ENCODE peak calls at places on chromosomes 16 and 17, in four cellular contexts. One of them, this sample, is unnamed.

GRCh38 chr16:85401370-85401916 is 211.7 kb upstream of the GSE1 start:
- DNase-seq in fibroblast of pulmonary artery: no peak
- DNase-seq in K562: no peak
- DNase-seq in T-helper 2 cell: no peak
- DNase-seq in this sample: no peak

GRCh38 chr17:15133143-15133542 is 132.0 kb downstream of the PMP22 start:
- DNase-seq in fibroblast of pulmonary artery: no peak
- DNase-seq in K562: peak
- DNase-seq in T-helper 2 cell: no peak
- DNase-seq in this sample: no peak

GRCh38 chr17:75457047-75457654 is 716 bp downstream of the TMEM94 start:
- DNase-seq in T-helper 2 cell: peak
- DNase-seq in fibroblast of pulmonary artery: peak
- DNase-seq in K562: peak
- DNase-seq in this sample: no peak

GRCh38 chr16:84937196-84937935 is 74.0 kb downstream of the ZDHHC7 start:
- DNase-seq in T-helper 2 cell: no peak
- DNase-seq in K562: no peak
- DNase-seq in fibroblast of pulmonary artery: no peak
- DNase-seq in this sample: no peak

GRCh38 chr16:4426021-4426684 is 485 bp downstream of the DNAJA3 start:
- DNase-seq in K562: peak
- DNase-seq in fibroblast of pulmonary artery: no peak
- DNase-seq in T-helper 2 cell: peak
- DNase-seq in this sample: peak

GRCh38 chr17:63941751-63942150 is 9.6 kb upstream of the CD79B start:
- DNase-seq in fibroblast of pulmonary artery: no peak
- DNase-seq in T-helper 2 cell: no peak
- DNase-seq in K562: no peak
- DNase-seq in this sample: no peak

GRCh38 chr17:80219777-80220708 is at the start of the genes SGSH and SLC26A11:
- DNase-seq in fibroblast of pulmonary artery: peak
- DNase-seq in K562: peak
- DNase-seq in T-helper 2 cell: peak
- DNase-seq in this sample: peak

GRCh38 chr16:426115-426905 is 861 bp downstream of the RAB11FIP3 start:
- DNase-seq in K562: peak
- DNase-seq in T-helper 2 cell: peak
- DNase-seq in fibroblast of pulmonary artery: no peak
- DNase-seq in this sample: peak

GRCh38 chr17:44038604-44039007 is 23.8 kb upstream of the TMEM101 start:
- DNase-seq in K562: no peak
- DNase-seq in T-helper 2 cell: no peak
- DNase-seq in fibroblast of pulmonary artery: no peak
- DNase-seq in this sample: no peak

GRCh38 chr16:58421529-58421928 is 29.3 kb downstream of the GINS3 start:
- DNase-seq in K562: no peak
- DNase-seq in fibroblast of pulmonary artery: peak
- DNase-seq in T-helper 2 cell: no peak
- DNase-seq in this sample: no peak

GRCh38 chr16:89193576-89194293 is 6.6 kb downstream of the SLC22A31 start:
- DNase-seq in K562: no peak
- DNase-seq in fibroblast of pulmonary artery: no peak
- DNase-seq in T-helper 2 cell: no peak
- DNase-seq in this sample: no peak

GRCh38 chr16:82892327-82892726 is 265.6 kb downstream of the CDH13 start:
- DNase-seq in fibroblast of pulmonary artery: peak
- DNase-seq in T-helper 2 cell: no peak
- DNase-seq in K562: no peak
- DNase-seq in this sample: no peak

GRCh38 chr16:22217890-22218730 is 12.0 kb downstream of the EEF2K start:
- DNase-seq in fibroblast of pulmonary artery: no peak
- DNase-seq in K562: peak
- DNase-seq in T-helper 2 cell: peak
- DNase-seq in this sample: no peak

GRCh38 chr17:28575126-28575795 is 1.4 kb downstream of the ALDOC start:
- DNase-seq in K562: peak
- DNase-seq in fibroblast of pulmonary artery: no peak
- DNase-seq in T-helper 2 cell: no peak
- DNase-seq in this sample: no peak

GRCh38 chr16:22973451-22973991 is 159.6 kb downstream of the HS3ST2 start:
- DNase-seq in K562: no peak
- DNase-seq in fibroblast of pulmonary artery: no peak
- DNase-seq in T-helper 2 cell: no peak
- DNase-seq in this sample: no peak

GRCh38 chr16:30340621-30341020 is 14.5 kb downstream of the CD2BP2 start:
- DNase-seq in K562: no peak
- DNase-seq in fibroblast of pulmonary artery: no peak
- DNase-seq in T-helper 2 cell: no peak
- DNase-seq in this sample: no peak

GRCh38 chr17:80455784-80456183 is 20.6 kb downstream of the NPTX1 start:
- DNase-seq in K562: peak
- DNase-seq in fibroblast of pulmonary artery: no peak
- DNase-seq in T-helper 2 cell: no peak
- DNase-seq in this sample: no peak

GRCh38 chr17:81440511-81441244 is 45.4 kb downstream of the BAHCC1 start:
- DNase-seq in K562: peak
- DNase-seq in T-helper 2 cell: no peak
- DNase-seq in fibroblast of pulmonary artery: no peak
- DNase-seq in this sample: no peak

GRCh38 chr16:50371936-50372595 is 3.3 kb upstream of the BRD7 start:
- DNase-seq in T-helper 2 cell: no peak
- DNase-seq in K562: peak
- DNase-seq in fibroblast of pulmonary artery: peak
- DNase-seq in this sample: peak

GRCh38 chr17:50831430-50832064 is 3.8 kb upstream of the WFIKKN2 start:
- DNase-seq in T-helper 2 cell: no peak
- DNase-seq in fibroblast of pulmonary artery: peak
- DNase-seq in K562: peak
- DNase-seq in this sample: no peak

GRCh38 chr17:34117332-34117731 is 137.8 kb upstream of the CCL2 start:
- DNase-seq in K562: no peak
- DNase-seq in fibroblast of pulmonary artery: no peak
- DNase-seq in T-helper 2 cell: no peak
- DNase-seq in this sample: no peak

GRCh38 chr16:68062910-68063393 is 22.2 kb upstream of the NFATC3 start:
- DNase-seq in K562: no peak
- DNase-seq in fibroblast of pulmonary artery: no peak
- DNase-seq in T-helper 2 cell: peak
- DNase-seq in this sample: no peak

GRCh38 chr16:84825896-84826557 is 6.2 kb downstream of the CRISPLD2 start:
- DNase-seq in fibroblast of pulmonary artery: no peak
- DNase-seq in K562: no peak
- DNase-seq in T-helper 2 cell: no peak
- DNase-seq in this sample: peak

This sample was measured in iris pigment epithelial cell.